ENCODE peak calls at places on chromosomes 1 and 21, in seven cellular contexts. M is NCI-H69, U is HEK293T, T is AG20443, E is cardiac fibroblast, D is iris pigment epithelial cell, K is LHCN-M2. H is an unnamed sample.
A peak's percentile ranks its signal among the peaks of the same experiment; 100 is the strongest.

GRCh38 chr1:12180315-12180714 is 13.5 kb downstream of the TNFRSF1B start:
- DNase-seq in U (no peak), D (no peak), T (no peak), M (no peak), E (no peak), K (no peak), H (no peak)

GRCh38 chr21:21018841-21019240 is 20.6 kb downstream of the NCAM2 start:
- DNase-seq in D (no peak), T (no peak), U (no peak), K (no peak), M (peak; percentile 87), E (no peak), H (no peak)

GRCh38 chr21:31198575-31198974 is 145.5 kb downstream of the TIAM1 start:
- DNase-seq in E (peak; percentile 77), K (peak; percentile 61), D (peak; percentile 59), M (peak; percentile 71), U (peak; percentile 44), T (peak; percentile 54), H (peak; percentile 55)

GRCh38 chr1:170536924-170537551 is 5.1 kb downstream of the GORAB start:
- DNase-seq in D (peak; percentile 51), M (no peak), K (peak; percentile 38), T (no peak), E (peak; percentile 45), U (no peak), H (no peak)

GRCh38 chr1:63651110-63651776 is 58.0 kb downstream of the PGM1 start:
- DNase-seq in K (no peak), U (no peak), D (peak; percentile 66), T (no peak), E (peak; percentile 16), M (no peak), H (peak; percentile 27)

GRCh38 chr1:33257759-33258712 is 1.7 kb downstream of the ZNF362 start:
- DNase-seq in D (peak; percentile 22), U (no peak), E (no peak), M (no peak), K (no peak), T (no peak), H (no peak)

GRCh38 chr1:25544243-25544764 is 898 bp downstream of the LDLRAP1 start:
- DNase-seq in K (no peak), M (peak; percentile 60), E (no peak), T (no peak), U (no peak), D (no peak), H (no peak)

GRCh38 chr21:32278068-32278467 is 781 bp downstream of the MIS18A start:
- DNase-seq in M (peak; percentile 26), T (no peak), U (no peak), K (no peak), E (peak; percentile 13), D (peak; percentile 11), H (no peak)

GRCh38 chr1:196400478-196401453 is 207.5 kb downstream of the KCNT2 start:
- DNase-seq in M (peak; percentile 54), U (no peak), D (peak; percentile 98), K (peak; percentile 95), E (peak; percentile 86), T (peak; percentile 84), H (peak; percentile 38)

GRCh38 chr1:53341521-53341895 is 13.6 kb upstream of the LRP8 start:
- DNase-seq in E (no peak), K (no peak), D (no peak), M (no peak), T (no peak), U (no peak), H (no peak)

GRCh38 chr1:50279622-50280320 is 143.5 kb downstream of the DMRTA2 start:
- DNase-seq in D (peak; percentile 19), K (no peak), M (peak; percentile 48), E (peak; percentile 5), T (peak; percentile 21), U (peak; percentile 17), H (no peak)

GRCh38 chr1:23417570-23417969 is 7.0 kb downstream of the TCEA3 start:
- DNase-seq in E (no peak), T (no peak), M (peak; percentile 92), D (no peak), K (no peak), U (no peak), H (no peak)

GRCh38 chr1:212950243-212951057 is at the start of gene VASH2:
- DNase-seq in D (peak; percentile 76), K (peak; percentile 79), T (peak; percentile 93), U (peak; percentile 98), M (peak; percentile 95), E (peak; percentile 65), H (peak; percentile 93)

GRCh38 chr1:15249032-15249601 is 2.1 kb downstream of the FHAD1 start:
- DNase-seq in T (no peak), D (peak; percentile 30), K (peak; percentile 35), U (no peak), E (no peak), M (no peak), H (no peak)

GRCh38 chr1:13725714-13726175 is 25.8 kb downstream of the PRDM2 start:
- DNase-seq in M (peak; percentile 0), E (peak; percentile 39), K (peak; percentile 18), D (peak; percentile 59), U (peak; percentile 49), T (peak; percentile 60), H (peak; percentile 56)

GRCh38 chr1:210691039-210691438 is 362.3 kb downstream of the HHAT start:
- DNase-seq in K (no peak), E (no peak), T (no peak), M (peak; percentile 88), U (no peak), D (no peak), H (no peak)

GRCh38 chr1:246425895-246426294 is 81.2 kb downstream of the SMYD3 start:
- DNase-seq in T (no peak), E (no peak), U (no peak), K (no peak), D (no peak), M (no peak), H (no peak)

GRCh38 chr1:94986783-94987182 is 59.9 kb upstream of the CNN3 start:
- DNase-seq in M (no peak), U (no peak), D (peak; percentile 87), E (peak; percentile 65), T (no peak), K (peak; percentile 89), H (peak; percentile 33)

GRCh38 chr1:163231385-163231784 is 28.7 kb upstream of the RGS5 start:
- DNase-seq in M (no peak), T (peak; percentile 66), K (peak; percentile 66), D (peak; percentile 58), E (peak; percentile 69), U (no peak), H (peak; percentile 67)

GRCh38 chr1:218571515-218571914 is 226.4 kb downstream of the TGFB2 start:
- DNase-seq in D (no peak), K (no peak), U (no peak), E (no peak), T (no peak), M (no peak), H (no peak)

GRCh38 chr21:37145635-37146111 is 72.6 kb downstream of the TTC3 start:
- DNase-seq in U (no peak), D (peak; percentile 90), E (peak; percentile 59), M (peak; percentile 87), T (no peak), K (peak; percentile 73), H (no peak)

GRCh38 chr1:235984041-235984820 is 80.7 kb downstream of the NID1 start:
- DNase-seq in T (peak; percentile 71), M (no peak), U (no peak), D (peak; percentile 88), K (peak; percentile 62), E (peak; percentile 95), H (peak; percentile 73)

GRCh38 chr1:41014871-41015270 is 6.7 kb downstream of the SLFNL1 start:
- DNase-seq in D (no peak), K (no peak), M (no peak), E (no peak), T (no peak), U (no peak), H (no peak)

GRCh38 chr1:145991799-145992412 is 4.5 kb downstream of the TXNIP start:
- DNase-seq in U (no peak), D (no peak), T (no peak), M (no peak), K (no peak), E (no peak), H (no peak)

GRCh38 chr1:179706339-179706941 is 36.7 kb upstream of the FAM163A start:
- DNase-seq in E (peak; percentile 80), K (peak; percentile 57), D (peak; percentile 70), M (peak; percentile 71), T (peak; percentile 73), U (peak; percentile 73), H (peak; percentile 67)

GRCh38 chr1:27832762-27833161 is 2.2 kb downstream of the PPP1R8 start:
- DNase-seq in D (peak; percentile 65), T (peak; percentile 50), U (no peak), K (peak; percentile 32), M (no peak), E (peak; percentile 77), H (peak; percentile 62)

GRCh38 chr1:150159550-150159949 is 9.8 kb downstream of the PLEKHO1 start:
- DNase-seq in M (no peak), T (no peak), U (no peak), K (no peak), E (no peak), D (no peak), H (no peak)

GRCh38 chr1:61162513-61163274 is 80.3 kb downstream of the NFIA start:
- DNase-seq in T (no peak), K (no peak), E (no peak), M (no peak), U (no peak), D (peak; percentile 72), H (peak; percentile 7)

GRCh38 chr1:43711049-43711448 is 3.7 kb downstream of the ST3GAL3 start:
- DNase-seq in M (no peak), K (peak; percentile 89), E (peak; percentile 93), U (no peak), D (peak; percentile 97), T (peak; percentile 45), H (peak; percentile 27)

GRCh38 chr1:15680614-15681345 is 3.3 kb upstream of the PLEKHM2 start:
- DNase-seq in E (peak; percentile 98), D (peak; percentile 98), K (peak; percentile 89), M (no peak), T (peak; percentile 82), U (no peak), H (peak; percentile 89)

GRCh38 chr1:230459463-230459862 is 33.3 kb upstream of the PGBD5 start:
- DNase-seq in E (peak; percentile 84), M (peak; percentile 85), U (no peak), T (no peak), K (peak; percentile 40), D (peak; percentile 69), H (no peak)

GRCh38 chr1:36149973-36150295 is 648 bp upstream of the TRAPPC3 start:
- DNase-seq in K (no peak), D (no peak), M (peak; percentile 59), T (no peak), U (no peak), E (no peak), H (no peak)